ENCODE peak calls at places on chromosomes 11 and 22, in seven cellular contexts. V, J, W, M, G, S and R are unnamed samples.

GRCh38 chr11:130798280-130798679 is 118.0 kb downstream of the SNX19 start:
- DNase-seq in V (peak; percentile 98), J (no peak), W (peak; percentile 90), M (no peak), G (no peak), S (no peak), R (no peak)

GRCh38 chr11:119322360-119322739 is 5.4 kb upstream of the MCAM start:
- DNase-seq in V (no peak), J (no peak), W (peak; percentile 24), M (peak; percentile 61), G (no peak), S (no peak), R (no peak)

GRCh38 chr22:28151241-28151640 is 232.2 kb upstream of the PITPNB start:
- DNase-seq in V (no peak), J (no peak), W (peak; percentile 47), M (no peak), G (no peak), S (no peak), R (no peak)

GRCh38 chr11:128409476-128409875 is 177.9 kb downstream of the ETS1 start:
- DNase-seq in V (peak; percentile 94), J (no peak), W (no peak), M (no peak), G (no peak), S (no peak), R (no peak)

GRCh38 chr11:109765709-109766311 is 327.4 kb upstream of the ZC3H12C start:
- DNase-seq in V (no peak), J (no peak), W (no peak), M (peak; percentile 7), G (no peak), S (no peak), R (no peak)

GRCh38 chr11:120272303-120272702 is 32.4 kb downstream of the POU2F3 start:
- DNase-seq in V (peak; percentile 69), J (no peak), W (no peak), M (no peak), G (no peak), S (no peak), R (no peak)

GRCh38 chr11:65906602-65907001 is 6.4 kb upstream of the FOSL1 start:
- DNase-seq in V (no peak), J (no peak), W (no peak), M (peak; percentile 42), G (no peak), S (no peak), R (no peak)

GRCh38 chr11:27354359-27354965 is 8.6 kb downstream of the CCDC34 start:
- DNase-seq in V (no peak), J (no peak), W (no peak), M (no peak), G (no peak), S (no peak), R (no peak)

GRCh38 chr22:42277988-42278776 is 7.7 kb upstream of the TCF20 start:
- DNase-seq in V (no peak), J (no peak), W (no peak), M (peak; percentile 86), G (no peak), S (no peak), R (no peak)

GRCh38 chr22:49687786-49688515 is 139.7 kb downstream of the BRD1 start:
- DNase-seq in V (no peak), J (no peak), W (no peak), M (no peak), G (peak; percentile 9), S (no peak), R (no peak)

GRCh38 chr11:108551653-108552462 is 41.7 kb downstream of the EXPH5 start:
- DNase-seq in V (peak; percentile 46), J (no peak), W (no peak), M (peak; percentile 27), G (no peak), S (peak; percentile 41), R (peak; percentile 76)

GRCh38 chr11:12411806-12412727 is 34.7 kb downstream of the PARVA start:
- DNase-seq in V (peak; percentile 95), J (peak; percentile 67), W (peak; percentile 95), M (peak; percentile 97), G (peak; percentile 84), S (peak; percentile 93), R (peak; percentile 99)

GRCh38 chr22:17828502-17829080 is 54.3 kb upstream of the BID start:
- DNase-seq in V (no peak), J (no peak), W (no peak), M (no peak), G (no peak), S (no peak), R (no peak)

GRCh38 chr11:115874843-115875242 is 370.6 kb upstream of the CADM1 start:
- DNase-seq in V (no peak), J (no peak), W (no peak), M (no peak), G (no peak), S (no peak), R (no peak)

GRCh38 chr11:7204778-7205177 is 46.9 kb upstream of the SYT9 start:
- DNase-seq in V (no peak), J (no peak), W (peak; percentile 18), M (peak; percentile 25), G (no peak), S (no peak), R (peak; percentile 19)

DNA sequence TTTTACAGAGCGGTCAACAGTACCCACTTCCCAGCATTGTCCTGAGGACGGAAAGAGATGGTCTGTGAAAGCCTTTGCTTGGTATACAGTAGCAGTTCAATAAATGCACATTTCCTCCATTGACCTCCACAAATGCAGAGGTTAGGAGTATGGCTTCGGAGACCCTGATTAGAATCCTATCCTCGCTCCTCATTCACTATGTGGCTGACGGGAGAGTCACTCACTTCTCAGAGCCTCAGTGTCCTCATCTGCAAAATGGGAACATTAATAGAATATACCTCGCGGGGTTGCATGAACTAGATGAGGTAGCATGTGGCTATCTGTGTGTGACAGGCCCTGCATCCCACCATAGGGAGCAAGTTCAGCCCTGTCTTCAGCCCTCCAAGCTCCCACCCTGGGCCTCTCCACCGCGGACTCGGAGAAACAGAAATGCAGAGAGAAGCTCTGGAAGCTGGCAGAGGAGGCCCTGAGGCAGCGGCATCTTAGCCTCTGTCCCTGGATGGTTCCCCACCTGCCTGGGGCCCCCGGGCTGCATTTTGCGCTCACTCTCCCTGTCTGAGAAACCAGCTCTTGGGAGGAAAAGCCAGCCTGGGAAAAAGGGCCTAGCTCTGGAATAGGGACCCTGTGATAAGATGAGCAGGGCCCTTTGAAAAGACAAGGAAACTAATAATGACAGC is 11.9 kb upstream of the SPI1 start:
- DNase-seq in V (no peak), J (no peak), W (no peak), M (no peak), G (no peak), S (no peak), R (no peak)
- H4K8ac ChIP-seq in V (no peak overlapping the region), J (no peak overlapping the region), W (no peak overlapping the region), M (no peak overlapping the region), G (no peak overlapping the region), S (no peak overlapping the region), R (no peak overlapping the region)

GRCh38 chr22:45757936-45758335 is 86.3 kb downstream of the ATXN10 start:
- DNase-seq in V (no peak), J (no peak), W (no peak), M (no peak), G (no peak), S (no peak), R (no peak)

GRCh38 chr22:45763236-45763624 is 91.6 kb downstream of the ATXN10 start:
- DNase-seq in V (no peak), J (no peak), W (no peak), M (no peak), G (no peak), S (no peak), R (peak; percentile 22)

GRCh38 chr22:45762545-45763235 is 91.1 kb downstream of the ATXN10 start:
- DNase-seq in V (peak; percentile 28), J (no peak), W (no peak), M (no peak), G (no peak), S (no peak), R (peak; percentile 68)

GRCh38 chr22:45758603-45759002 is 87.0 kb downstream of the ATXN10 start:
- DNase-seq in V (no peak), J (no peak), W (no peak), M (peak; percentile 9), G (no peak), S (no peak), R (no peak)

GRCh38 chr22:45760682-45761081 is 89.0 kb downstream of the ATXN10 start:
- DNase-seq in V (no peak), J (no peak), W (no peak), M (no peak), G (no peak), S (no peak), R (peak; percentile 75)
- H4K8ac ChIP-seq in V (no peak overlapping the region), J (no peak overlapping the region), W (no peak overlapping the region), M (no peak overlapping the region), G (no peak overlapping the region), S (no peak overlapping the region), R (no peak overlapping the region)

DNA sequence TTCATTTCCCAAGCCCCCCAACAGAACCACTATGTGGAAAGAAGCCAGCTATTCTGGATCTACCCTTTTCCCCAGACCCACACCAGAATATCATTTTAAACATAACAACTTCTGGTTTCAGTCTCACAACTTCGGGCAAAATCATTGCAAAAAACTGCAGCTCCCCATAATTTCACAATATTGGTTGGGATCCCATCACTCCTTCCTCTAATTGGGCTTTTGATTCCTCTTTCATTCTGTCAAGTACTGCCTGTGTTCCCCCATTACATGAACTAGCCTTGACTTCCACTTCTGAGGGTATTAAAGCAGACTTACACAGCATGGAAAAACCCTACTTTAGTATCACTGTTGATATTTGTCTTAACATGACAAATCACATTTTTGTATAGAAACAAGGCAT is 4.1 kb upstream of the APOL3 start:
- DNase-seq in V (no peak), J (no peak), W (no peak), M (peak; percentile 35), G (no peak), S (no peak), R (no peak)
- H4K8ac ChIP-seq in V (no peak overlapping the region), J (no peak overlapping the region), W (no peak overlapping the region), M (no peak overlapping the region), G (no peak overlapping the region), S (no peak overlapping the region), R (no peak overlapping the region)

GRCh38 chr11:76558891-76559290 is 111.7 kb downstream of the LRRC32 start:
- DNase-seq in V (no peak), J (no peak), W (no peak), M (no peak), G (no peak), S (no peak), R (no peak)
- H4K8ac ChIP-seq in V (no peak overlapping the region), J (no peak overlapping the region), W (no peak overlapping the region), M (no peak overlapping the region), G (no peak overlapping the region), S (no peak overlapping the region), R (no peak overlapping the region)

GRCh38 chr22:34427841-34428240 is 507.6 kb upstream of the LARGE1 start:
- DNase-seq in V (no peak), J (no peak), W (no peak), M (no peak), G (no peak), S (no peak), R (no peak)
- H4K8ac ChIP-seq in V (no peak overlapping the region), J (no peak overlapping the region), W (no peak overlapping the region), M (no peak overlapping the region), G (no peak overlapping the region), S (no peak overlapping the region), R (no peak overlapping the region)

GRCh38 chr22:24465975-24466374 is 29.2 kb upstream of the UPB1 start:
- DNase-seq in V (no peak), J (no peak), W (no peak), M (no peak), G (no peak), S (no peak), R (no peak)
- H4K8ac ChIP-seq in V (peak overlapping the region; percentile 26), J (no peak overlapping the region), W (no peak overlapping the region), M (no peak overlapping the region), G (no peak overlapping the region), S (no peak overlapping the region), R (no peak overlapping the region)